ENCODE peak calls at places on chromosomes 13 and 19, in nine cellular contexts. B is HFF-Myc, A is pancreas, I is colonic mucosa, R is psoas muscle, C is mucosa of descending colon, Q is breast epithelium, M is omental fat pad, X is fibroblast of the aortic adventitia. K is an unnamed sample.

GRCh38 chr19:14027856-14028450 is at the start of gene RLN3:
- DNase-seq in B (no peak), A (no peak), I (no peak), R (no peak), C (no peak), Q (no peak), M (no peak), X (no peak), K (no peak)

GRCh38 chr19:48989701-48990291 is 3.3 kb downstream of the GYS1 start:
- DNase-seq in B (no peak), A (no peak), I (no peak), R (peak; percentile 75), C (no peak), Q (no peak), M (no peak), X (no peak), K (no peak)

GRCh38 chr19:2540646-2541454 is 64.9 kb downstream of the GADD45B start:
- DNase-seq in B (peak; percentile 81), A (peak; percentile 67), I (peak; percentile 72), R (peak; percentile 93), C (peak; percentile 74), Q (peak; percentile 98), M (no peak), X (peak; percentile 98), K (peak; percentile 93)

GRCh38 chr13:75437582-75438318 is 44.2 kb downstream of the TBC1D4 start:
- DNase-seq in B (peak; percentile 25), A (no peak), I (no peak), R (no peak), C (no peak), Q (no peak), M (no peak), X (peak; percentile 38), K (no peak)

GRCh38 chr13:21583496-21583895 is 20.5 kb downstream of the MICU2 start:
- DNase-seq in B (peak; percentile 33), A (no peak), I (no peak), R (no peak), C (no peak), Q (no peak), M (no peak), X (peak; percentile 23), K (no peak)

GRCh38 chr19:52237771-52238400 is 31.5 kb upstream of the ZNF766 start:
- DNase-seq in B (peak; percentile 36), A (peak; percentile 30), I (peak; percentile 53), R (peak; percentile 33), C (peak; percentile 59), Q (peak; percentile 46), M (no peak), X (peak; percentile 77), K (peak; percentile 61)

GRCh38 chr19:27793128-27793643 is 1419.8 kb downstream of the UQCRFS1 start:
- DNase-seq in B (peak; percentile 77), A (peak; percentile 85), I (peak; percentile 88), R (peak; percentile 67), C (peak; percentile 84), Q (peak; percentile 87), M (peak; percentile 48), X (peak; percentile 58), K (peak; percentile 87)

GRCh38 chr13:30026093-30026492 is 175.7 kb upstream of the UBL3 start:
- DNase-seq in B (peak; percentile 32), A (no peak), I (no peak), R (no peak), C (no peak), Q (no peak), M (no peak), X (peak; percentile 84), K (no peak)

GRCh38 chr19:8512991-8513686 is 828 bp downstream of the ZNF414 start:
- DNase-seq in B (no peak), A (no peak), I (no peak), R (no peak), C (peak; percentile 57), Q (no peak), M (no peak), X (no peak), K (peak; percentile 81)

GRCh38 chr19:9793051-9793591 is 24.6 kb upstream of the ZNF846 start:
- DNase-seq in B (no peak), A (no peak), I (peak; percentile 70), R (peak; percentile 69), C (no peak), Q (peak; percentile 59), M (peak; percentile 56), X (peak; percentile 41), K (peak; percentile 49)

GRCh38 chr19:426725-427445 is 17.9 kb upstream of the C2CD4C start:
- DNase-seq in B (no peak), A (no peak), I (no peak), R (no peak), C (no peak), Q (no peak), M (no peak), X (no peak), K (no peak)

GRCh38 chr19:49801966-49802661 is 11.0 kb downstream of the FUZ start:
- DNase-seq in B (peak; percentile 75), A (peak; percentile 78), I (peak; percentile 79), R (peak; percentile 94), C (peak; percentile 77), Q (peak; percentile 73), M (peak; percentile 93), X (peak; percentile 88), K (peak; percentile 45)

GRCh38 chr19:49746206-49746958 is 16.7 kb downstream of the TSKS start:
- DNase-seq in B (no peak), A (peak; percentile 38), I (peak; percentile 42), R (peak; percentile 59), C (peak; percentile 40), Q (peak; percentile 26), M (no peak), X (no peak), K (peak; percentile 45)

GRCh38 chr19:40663712-40664692 is 26.4 kb downstream of the NUMBL start:
- DNase-seq in B (no peak), A (no peak), I (no peak), R (no peak), C (no peak), Q (no peak), M (peak; percentile 36), X (no peak), K (no peak)

GRCh38 chr13:112057434-112057735 is 9.6 kb upstream of the SOX1 start:
- DNase-seq in B (no peak), A (no peak), I (no peak), R (no peak), C (no peak), Q (no peak), M (no peak), X (no peak), K (no peak)

GRCh38 chr19:46660601-46661019 is 372 bp downstream of the DACT3 start:
- DNase-seq in B (no peak), A (peak; percentile 45), I (peak; percentile 42), R (peak; percentile 41), C (peak; percentile 61), Q (peak; percentile 38), M (no peak), X (no peak), K (no peak)

GRCh38 chr13:74246398-74246975 is 112.3 kb upstream of the KLF12 start:
- DNase-seq in B (no peak), A (no peak), I (no peak), R (no peak), C (no peak), Q (no peak), M (no peak), X (peak; percentile 64), K (no peak)

DNA sequence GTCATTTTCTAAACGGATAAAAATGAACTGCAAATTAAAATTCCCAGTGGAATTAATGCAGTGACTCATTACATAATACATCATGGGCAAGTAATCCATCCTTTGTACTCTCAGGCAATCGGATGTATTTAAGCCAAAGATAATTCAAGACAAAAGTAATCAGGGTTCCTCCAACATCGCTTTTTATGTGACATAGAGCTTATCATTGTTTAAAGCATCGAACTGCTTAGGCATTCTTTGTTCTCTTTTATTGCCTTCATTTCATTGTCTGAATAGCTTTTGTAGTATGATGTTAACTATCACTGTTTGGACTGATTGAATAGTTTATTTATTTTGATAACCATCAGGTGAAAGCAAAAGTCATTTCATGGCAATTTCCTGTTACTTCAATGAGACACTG is 209.4 kb downstream of the ITGBL1 start:
- DNase-seq in B (no peak), A (no peak), I (no peak), R (no peak), C (no peak), Q (no peak), M (no peak), X (peak; percentile 44), K (no peak)
- TF ChIP-seq CTCF in B (no peak), A (no peak), I (no peak), R (no peak), C (no peak), Q (no peak), M (no peak), X (no peak), K (no peak)

DNA sequence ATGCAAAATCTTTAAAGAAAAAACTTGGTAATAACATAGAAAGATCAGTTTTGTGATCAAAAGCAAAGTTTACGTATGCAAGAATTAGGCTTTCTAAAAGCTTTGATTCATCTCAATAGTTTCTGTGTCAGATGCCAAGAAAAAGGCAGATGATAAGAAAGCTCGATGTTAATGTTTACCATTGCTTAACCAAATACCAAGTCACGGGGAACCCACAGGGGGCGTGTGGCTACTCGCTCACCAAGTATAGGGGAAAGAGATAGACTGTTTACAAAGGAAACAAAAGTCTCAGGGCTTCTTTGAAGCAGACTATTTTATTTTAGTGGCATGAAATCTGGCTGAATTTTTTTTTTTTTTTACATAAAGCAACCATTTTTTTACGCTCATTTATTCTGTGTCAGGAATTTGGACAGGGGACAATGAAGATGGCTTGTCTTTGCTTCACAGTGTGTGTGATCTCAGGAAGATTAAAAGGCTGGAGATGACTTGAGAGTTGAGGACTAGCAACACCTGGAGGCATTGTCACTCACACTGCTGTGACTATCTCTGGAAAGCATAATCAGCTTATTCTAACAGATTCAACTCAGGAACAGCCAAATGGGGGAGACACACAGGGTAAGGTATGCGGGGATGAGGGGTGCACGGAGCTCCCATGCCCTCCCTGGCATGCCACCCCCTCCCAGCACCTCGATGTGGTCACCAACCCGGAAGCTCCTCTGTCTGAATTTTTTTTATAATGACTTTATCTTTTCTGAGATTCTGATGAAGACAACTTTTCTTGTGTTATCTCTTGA is 24.9 kb downstream of the RCBTB1 start:
- DNase-seq in B (no peak), A (peak; percentile 71), I (no peak), R (no peak), C (no peak), Q (no peak), M (no peak), X (peak; percentile 26), K (peak; percentile 31)
- TF ChIP-seq CTCF in B (no peak), A (no peak), I (no peak), R (no peak), C (no peak), Q (no peak), M (no peak), X (no peak), K (no peak)

DNA sequence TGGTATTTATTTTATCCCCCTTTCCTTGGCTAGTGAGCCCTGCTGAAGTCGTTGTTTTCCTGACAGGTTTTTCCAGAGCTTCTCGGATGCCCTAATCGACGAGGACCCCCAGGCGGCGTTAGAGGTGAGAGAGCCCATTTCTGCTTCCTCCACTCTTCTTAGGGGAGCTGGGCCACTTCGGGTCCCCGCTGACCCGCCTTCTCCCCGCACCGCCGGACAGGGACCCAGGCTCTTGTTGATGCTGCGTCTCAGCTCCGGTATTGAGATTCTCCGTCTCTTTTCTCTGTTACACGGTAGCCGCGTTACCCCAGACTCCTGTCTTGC is 306 bp downstream of the SUGT1 start:
- DNase-seq in B (no peak), A (no peak), I (no peak), R (no peak), C (no peak), Q (no peak), M (no peak), X (no peak), K (peak; percentile 77)
- TF ChIP-seq CTCF in B (no peak), A (no peak), I (peak; percentile 14), R (no peak), C (peak; percentile 0), Q (no peak), M (peak; percentile 24), X (no peak), K (no peak)

GRCh38 chr19:23992348-23992747 is 77.7 kb downstream of the ZNF726 start:
- DNase-seq in B (no peak), A (no peak), I (no peak), R (no peak), C (no peak), Q (no peak), M (no peak), X (no peak), K (no peak)
- TF ChIP-seq CTCF in B (no peak), A (no peak), I (no peak), R (no peak), C (no peak), Q (no peak), M (no peak), X (no peak), K (no peak)